ENCODE peak calls at places on chromosomes 3 and 15, in seven cellular contexts. A is Peyer's patch, V is breast epithelium, D is cardiac muscle cell, I is left lung, J is A549, U is esophagus squamous epithelium. Z is an unnamed sample.

GRCh38 chr3:48656841-48657281 is 5.8 kb downstream of the CELSR3 start:
- DNase-seq in A (no peak), D (no peak), J (no peak), I (no peak), V (no peak), U (no peak), Z (no peak)

GRCh38 chr3:10672422-10672821 is 143.6 kb upstream of the SLC6A11 start:
- DNase-seq in J (no peak), I (no peak), V (no peak), D (no peak), A (no peak), U (no peak), Z (no peak)

GRCh38 chr3:59578129-59578528 is 528.3 kb upstream of the CFAP20DC start:
- DNase-seq in U (no peak), I (no peak), A (no peak), D (no peak), V (no peak), J (no peak), Z (no peak)

GRCh38 chr15:68812596-68813548 is 7.8 kb downstream of the ANP32A start:
- DNase-seq in U (no peak), V (no peak), D (no peak), J (no peak), A (no peak), I (no peak), Z (no peak)

GRCh38 chr3:159763466-159764210 is 225.0 kb upstream of the IL12A start:
- DNase-seq in V (no peak), A (peak; percentile 78), U (no peak), D (peak; percentile 85), I (peak; percentile 91), J (peak; percentile 88), Z (peak; percentile 90)

GRCh38 chr3:32309653-32310242 is 71.3 kb downstream of the CMTM8 start:
- DNase-seq in U (no peak), D (no peak), A (no peak), J (no peak), I (no peak), V (no peak), Z (no peak)

GRCh38 chr3:8603115-8603710 is 41.4 kb downstream of the SSUH2 start:
- DNase-seq in J (no peak), I (no peak), U (no peak), V (no peak), D (no peak), A (no peak), Z (no peak)

GRCh38 chr15:98154863-98155262 is 194.4 kb downstream of the ARRDC4 start:
- DNase-seq in A (no peak), D (peak; percentile 22), U (no peak), J (peak; percentile 18), V (no peak), I (no peak), Z (no peak)

GRCh38 chr3:107561980-107562379 is 39.2 kb downstream of the BBX start:
- DNase-seq in I (no peak), A (no peak), J (no peak), V (no peak), D (no peak), U (no peak), Z (no peak)

GRCh38 chr3:15645740-15646490 is 44.4 kb downstream of the BTD start:
- DNase-seq in D (peak; percentile 84), U (no peak), J (peak; percentile 91), A (no peak), I (no peak), V (no peak), Z (no peak)

GRCh38 chr3:73685061-73685460 is 60.3 kb upstream of the PDZRN3 start:
- DNase-seq in D (no peak), I (no peak), V (no peak), A (no peak), U (no peak), J (no peak), Z (no peak)

GRCh38 chr15:75104804-75105557 is 81.6 kb downstream of the PPCDC start:
- DNase-seq in I (no peak), D (peak; percentile 94), V (no peak), A (no peak), U (no peak), J (peak; percentile 93), Z (no peak)

GRCh38 chr15:72116680-72117447 is 1.1 kb downstream of the MYO9A start:
- DNase-seq in D (peak; percentile 19), A (no peak), I (no peak), U (no peak), V (no peak), J (peak; percentile 34), Z (no peak)

GRCh38 chr15:67809866-67810265 is 15.4 kb upstream of the SKOR1 start:
- DNase-seq in A (no peak), U (no peak), J (no peak), D (no peak), I (peak; percentile 56), V (peak; percentile 2), Z (no peak)

GRCh38 chr3:137172703-137173102 is 214.9 kb downstream of the IL20RB start:
- DNase-seq in J (no peak), A (no peak), D (no peak), V (no peak), U (no peak), I (no peak), Z (no peak)

DNA sequence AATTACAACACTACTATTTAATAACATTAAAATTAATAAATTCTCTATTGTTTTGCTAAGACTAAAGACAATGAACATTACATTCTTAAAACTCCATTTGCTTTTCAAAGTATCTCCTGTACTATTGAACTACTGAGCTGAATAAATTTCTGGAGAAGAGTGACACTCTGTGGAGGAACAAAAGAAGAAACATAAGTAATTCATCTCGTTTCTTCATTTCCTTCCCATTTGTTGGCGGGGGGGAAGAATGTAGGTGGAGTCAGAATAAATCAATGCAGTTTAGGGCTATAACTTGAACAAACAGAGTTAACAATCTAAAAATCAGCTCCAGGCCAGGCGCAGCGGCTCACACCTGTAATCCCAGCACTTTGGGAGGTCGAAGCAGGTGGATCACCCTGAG is 32.7 kb downstream of the EFHB start:
- DNase-seq in U (no peak), I (no peak), D (peak; percentile 33), V (no peak), J (peak; percentile 11), A (no peak), Z (no peak)
- TF ChIP-seq CTCF in U (no peak), I (no peak), D (peak; percentile 10), V (no peak), J (peak; percentile 12), A (no peak), Z (no peak)

GRCh38 chr15:94287794-94288246 is 56.5 kb downstream of the MCTP2 start:
- DNase-seq in U (no peak), I (no peak), A (no peak), V (no peak), D (no peak), J (no peak), Z (no peak)

GRCh38 chr15:94277485-94277884 is 46.1 kb downstream of the MCTP2 start:
- DNase-seq in J (no peak), U (no peak), A (no peak), D (no peak), V (no peak), I (no peak), Z (no peak)

GRCh38 chr15:94280301-94280700 is 48.9 kb downstream of the MCTP2 start:
- DNase-seq in D (no peak), I (no peak), U (no peak), J (no peak), A (no peak), V (no peak), Z (no peak)

GRCh38 chr15:94286581-94286980 is 55.2 kb downstream of the MCTP2 start:
- DNase-seq in I (no peak), D (no peak), V (no peak), J (no peak), A (no peak), U (no peak), Z (no peak)

DNA sequence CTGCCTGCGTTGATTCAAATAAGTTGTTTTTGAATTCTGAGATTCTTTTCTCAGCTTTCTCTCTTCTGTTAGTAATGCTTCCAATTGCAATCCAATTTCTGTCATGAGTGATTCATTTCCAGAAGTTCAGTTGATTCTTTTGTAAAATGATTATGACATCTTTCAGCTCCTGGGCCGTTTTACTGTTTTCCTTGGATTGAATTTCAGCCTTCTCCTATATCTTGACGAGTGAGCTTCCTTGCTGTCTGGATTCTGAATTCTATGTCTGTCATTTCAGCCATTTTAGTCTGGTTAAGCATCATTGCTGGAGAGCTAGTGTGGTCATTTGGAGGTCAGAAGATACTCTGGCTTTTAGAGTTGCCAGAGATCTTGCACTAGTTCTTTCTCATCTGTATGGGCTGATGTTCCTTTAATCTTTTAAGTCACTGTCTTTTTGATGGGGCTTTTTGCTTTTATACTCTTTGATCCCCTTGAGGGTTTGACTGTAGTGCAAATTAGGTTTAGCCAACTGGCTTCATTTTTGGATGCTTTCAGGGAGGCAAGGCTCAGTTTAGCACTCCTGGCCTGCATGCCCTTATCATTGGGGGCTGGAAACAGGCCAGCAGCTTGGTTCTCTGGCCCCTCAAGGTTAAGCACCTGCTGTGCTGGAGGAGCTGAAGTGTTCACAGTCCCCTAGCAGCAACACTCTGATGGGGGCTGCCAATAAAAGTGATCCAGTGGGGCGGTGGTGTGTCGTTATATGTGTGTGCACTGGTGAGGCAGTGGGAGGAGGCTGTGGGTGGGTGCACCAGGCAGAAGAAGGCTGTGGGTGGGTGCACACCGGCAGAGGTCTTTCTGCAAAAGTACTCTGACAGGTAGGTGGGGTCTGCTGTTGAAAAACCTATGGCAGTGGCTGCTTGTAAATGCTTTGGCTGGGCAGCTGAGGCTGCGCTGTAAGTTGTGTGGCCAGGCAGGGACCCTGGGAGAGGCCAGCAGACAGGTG is 51.2 kb downstream of the MCTP2 start:
- DNase-seq in D (no peak), A (no peak), I (no peak), U (no peak), J (no peak), V (no peak), Z (no peak)
- H3K4me1 ChIP-seq in D (no peaks in the 10 kb centered on the region), A (no peaks in the 10 kb centered on the region), I (peaks cover 12% of the 10 kb centered on the region), U (no peaks in the 10 kb centered on the region), J (no peaks in the 10 kb centered on the region), V (no peaks in the 10 kb centered on the region), Z (no peaks in the 10 kb centered on the region)

GRCh38 chr3:190019840-190020239 is 100.9 kb downstream of the P3H2 start:
- DNase-seq in A (no peak), V (no peak), J (no peak), D (no peak), I (no peak), U (no peak), Z (no peak)
- TF ChIP-seq CTCF in A (no peak), V (no peak), J (no peak), D (no peak), I (no peak), U (no peak), Z (no peak)

GRCh38 chr3:44665173-44665572 is 16.6 kb downstream of the ZNF35 start:
- DNase-seq in A (no peak), I (no peak), V (no peak), D (no peak), U (no peak), J (no peak), Z (no peak)

GRCh38 chr3:44661189-44661588 is 12.7 kb downstream of the ZNF35 start:
- DNase-seq in A (no peak), D (no peak), V (no peak), J (peak; percentile 4), U (no peak), I (no peak), Z (no peak)

GRCh38 chr3:44659015-44659414 is 10.5 kb downstream of the ZNF35 start:
- DNase-seq in V (no peak), A (no peak), J (peak; percentile 1), I (no peak), D (no peak), U (no peak), Z (no peak)

DNA sequence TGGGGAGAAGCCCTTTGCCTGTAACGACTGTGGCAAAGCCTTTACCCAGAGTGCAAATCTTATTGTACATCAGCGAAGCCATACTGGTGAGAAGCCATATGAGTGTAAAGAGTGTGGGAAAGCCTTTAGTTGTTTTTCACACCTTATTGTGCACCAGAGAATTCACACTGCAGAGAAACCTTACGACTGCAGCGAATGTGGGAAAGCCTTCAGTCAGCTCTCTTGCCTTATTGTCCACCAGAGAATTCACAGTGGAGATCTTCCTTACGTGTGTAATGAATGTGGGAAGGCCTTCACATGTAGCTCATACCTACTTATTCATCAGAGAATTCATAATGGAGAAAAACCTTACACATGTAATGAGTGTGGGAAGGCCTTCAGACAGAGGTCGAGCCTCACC is 10.9 kb downstream of the ZNF35 start:
- DNase-seq in V (no peak), U (no peak), J (peak; percentile 16), A (no peak), I (no peak), D (no peak), Z (no peak)
- H3K4me1 ChIP-seq in V (no peaks in the 10 kb centered on the region), U (no peaks in the 10 kb centered on the region), J (no peaks in the 10 kb centered on the region), A (no peaks in the 10 kb centered on the region), I (no peaks in the 10 kb centered on the region), D (peaks cover 23% of the 10 kb centered on the region), Z (no peaks in the 10 kb centered on the region)

Z was measured in ascending aorta.